ENCODE peak calls at places on chromosome 13, in six cellular contexts. Z is adrenal gland, O is cerebellar nuclear complex, F is NCI-H2029, E is fibroblast of the conjunctiva, I is RWPE1. G is an unnamed sample.

GRCh38 chr13:55345197-55345596 is 1795.5 kb upstream of the PRR20A start:
- DNase-seq in O (no peak), I (no peak), F (no peak), E (no peak), Z (no peak), G (no peak)

GRCh38 chr13:44566601-44567000 is 9.5 kb downstream of the TSC22D1 start:
- DNase-seq in F (no peak), I (no peak), E (no peak), O (no peak), Z (no peak), G (no peak)

GRCh38 chr13:30164141-30164540 is 143.2 kb downstream of the KATNAL1 start:
- DNase-seq in E (no peak), I (no peak), O (no peak), Z (no peak), F (no peak), G (no peak)

GRCh38 chr13:31204592-31204991 is 4.8 kb downstream of the B3GLCT start:
- DNase-seq in F (no peak), O (no peak), I (peak), E (no peak), Z (no peak), G (no peak)

GRCh38 chr13:52949044-52949443 is 79.6 kb upstream of the OLFM4 start:
- DNase-seq in E (no peak), I (no peak), O (no peak), F (no peak), Z (no peak), G (no peak)

GRCh38 chr13:48994731-48995130 is 19.0 kb downstream of the FNDC3A start:
- DNase-seq in I (no peak), E (no peak), O (no peak), Z (no peak), F (no peak), G (no peak)

GRCh38 chr13:34578917-34579316 is 363.2 kb upstream of the NBEA start:
- DNase-seq in I (no peak), F (no peak), Z (no peak), E (no peak), O (no peak), G (no peak)

GRCh38 chr13:90792335-90792734 is 555.2 kb upstream of the MIR17HG start:
- DNase-seq in I (peak), E (no peak), O (no peak), F (no peak), Z (no peak), G (no peak)

GRCh38 chr13:24943136-24943535 is 152.8 kb upstream of the PABPC3 start:
- DNase-seq in O (no peak), E (no peak), Z (no peak), I (no peak), F (no peak), G (no peak)

GRCh38 chr13:46687810-46688209 is 109.2 kb downstream of the ESD start:
- DNase-seq in E (no peak), O (no peak), F (no peak), Z (peak), I (peak), G (no peak)

GRCh38 chr13:46281779-46282178 is 70.1 kb downstream of the LRRC63 start:
- DNase-seq in E (no peak), Z (no peak), O (no peak), F (no peak), I (no peak), G (no peak)

GRCh38 chr13:110509971-110510786 is 51.3 kb downstream of the RAB20 start:
- DNase-seq in I (no peak), F (no peak), E (no peak), Z (no peak), O (no peak), G (no peak)

GRCh38 chr13:36516225-36516624 is 83.9 kb downstream of the CCNA1 start:
- DNase-seq in E (no peak), O (no peak), F (no peak), I (no peak), Z (no peak), G (no peak)

GRCh38 chr13:48403151-48403631 is 9.7 kb downstream of the LPAR6 start:
- DNase-seq in E (no peak), Z (no peak), O (no peak), F (no peak), I (no peak), G (no peak)

GRCh38 chr13:93552596-93552995 is 326.0 kb downstream of the GPC6 start:
- DNase-seq in E (no peak), O (no peak), F (no peak), Z (no peak), I (no peak), G (no peak)

GRCh38 chr13:89401209-89401810 is 1730.1 kb downstream of the SLITRK5 start:
- DNase-seq in I (peak), Z (no peak), O (no peak), F (no peak), E (peak), G (no peak)

GRCh38 chr13:110869805-110870706 is 44.8 kb downstream of the ANKRD10 start:
- DNase-seq in I (peak), E (peak), F (peak), Z (peak), O (no peak), G (peak)

GRCh38 chr13:109833940-109834339 is 47.6 kb upstream of the IRS2 start:
- DNase-seq in Z (no peak), F (no peak), I (no peak), O (no peak), E (no peak), G (no peak)

GRCh38 chr13:44816701-44817684 is 172.3 kb downstream of the NUFIP1 start:
- DNase-seq in Z (no peak), O (no peak), F (no peak), I (peak), E (no peak), G (no peak)

GRCh38 chr13:37995052-37995451 is 125.5 kb upstream of the TRPC4 start:
- DNase-seq in F (peak), E (no peak), O (no peak), I (no peak), Z (no peak), G (no peak)

GRCh38 chr13:21799671-21800070 is 128.8 kb downstream of the FGF9 start:
- DNase-seq in I (no peak), E (no peak), O (no peak), F (no peak), Z (no peak), G (no peak)

GRCh38 chr13:80740076-80740475 is 399.1 kb upstream of the SPRY2 start:
- DNase-seq in Z (no peak), O (peak), F (no peak), E (no peak), I (no peak), G (no peak)

GRCh38 chr13:66665991-66666390 is 564.1 kb downstream of the PCDH9 start:
- DNase-seq in O (peak), I (no peak), F (peak), E (peak), Z (peak), G (no peak)

GRCh38 chr13:95644611-95645052 is at the start of gene DZIP1:
- DNase-seq in Z (peak), F (no peak), O (peak), E (peak), I (peak), G (peak)

GRCh38 chr13:110834572-110834971 is 80.3 kb downstream of the ANKRD10 start:
- DNase-seq in O (no peak), I (no peak), E (no peak), F (no peak), Z (no peak), G (no peak)

GRCh38 chr13:33126909-33127607 is 110.8 kb downstream of the KL start:
- DNase-seq in I (no peak), F (no peak), E (no peak), O (no peak), Z (no peak), G (no peak)

GRCh38 chr13:50529154-50529882 is 314.2 kb downstream of the DLEU7 start:
- DNase-seq in Z (peak), O (no peak), E (peak), I (peak), F (no peak), G (peak)

GRCh38 chr13:57633950-57634828 is 2.6 kb downstream of the PCDH17 start:
- DNase-seq in Z (peak), F (no peak), I (no peak), E (no peak), O (no peak), G (no peak)

GRCh38 chr13:23512762-23513395 is 57.3 kb upstream of the TNFRSF19 start:
- DNase-seq in Z (no peak), O (no peak), E (no peak), I (no peak), F (no peak), G (no peak)

GRCh38 chr13:46165485-46166220 is 16.3 kb downstream of the LCP1 start:
- DNase-seq in O (no peak), F (no peak), E (no peak), Z (no peak), I (no peak), G (no peak)

GRCh38 chr13:79290595-79291244 is 115.3 kb downstream of the RBM26 start:
- DNase-seq in F (no peak), I (no peak), E (no peak), O (no peak), Z (no peak), G (no peak)

GRCh38 chr13:113447596-113447995 is 5.7 kb downstream of the ADPRHL1 start:
- DNase-seq in Z (no peak), F (no peak), I (no peak), E (no peak), O (no peak), G (no peak)

GRCh38 chr13:66618702-66619101 is 611.4 kb downstream of the PCDH9 start:
- DNase-seq in I (peak), Z (no peak), F (no peak), E (peak), O (no peak), G (no peak)

GRCh38 chr13:41610426-41610825 is 153.1 kb downstream of the RGCC start:
- DNase-seq in O (no peak), E (peak), Z (no peak), I (peak), F (peak), G (peak)

GRCh38 chr13:102317593-102317992 is 84.3 kb downstream of the FGF14 start:
- DNase-seq in Z (peak), I (no peak), E (peak), O (peak), F (no peak), G (peak)

GRCh38 chr13:106087201-106087600 is 448.3 kb downstream of the EFNB2 start:
- DNase-seq in F (no peak), O (no peak), I (no peak), E (no peak), Z (no peak), G (no peak)

GRCh38 chr13:99540530-99540929 is 39.3 kb downstream of the TM9SF2 start:
- DNase-seq in Z (no peak), E (no peak), O (no peak), I (no peak), F (no peak), G (no peak)

GRCh38 chr13:57982782-57983181 is 351.2 kb downstream of the PCDH17 start:
- DNase-seq in F (no peak), O (no peak), Z (no peak), E (no peak), I (no peak), G (no peak)

GRCh38 chr13:50678464-50679162 is 164.9 kb downstream of the DLEU7 start:
- DNase-seq in E (no peak), I (no peak), F (no peak), Z (no peak), O (no peak), G (no peak)